ENCODE peak calls at places on chromosomes 3 and 15, in four cellular contexts. One of them, this sample, is unnamed.

GRCh38 chr15:66899555-66900350 is 165.6 kb upstream of the SMAD3 start:
- DNase-seq in GM12878: no peak
- DNase-seq in HepG2: no peak
- DNase-seq in K562: no peak
- DNase-seq in this sample: no peak

GRCh38 chr3:195236076-195236798 is 34.7 kb downstream of the XXYLT1 start:
- DNase-seq in HepG2: no peak
- DNase-seq in K562: no peak
- DNase-seq in GM12878: no peak
- DNase-seq in this sample: no peak

GRCh38 chr3:20843037-20843436 is 657.0 kb upstream of the SGO1 start:
- DNase-seq in GM12878: no peak
- DNase-seq in HepG2: no peak
- DNase-seq in K562: no peak
- DNase-seq in this sample: no peak

GRCh38 chr15:86538141-86538540 is 458.5 kb downstream of the AGBL1 start:
- DNase-seq in HepG2: no peak
- DNase-seq in K562: no peak
- DNase-seq in GM12878: no peak
- DNase-seq in this sample: no peak

GRCh38 chr3:54065140-54065539 is 57.2 kb upstream of the CACNA2D3 start:
- DNase-seq in GM12878: no peak
- DNase-seq in K562: no peak
- DNase-seq in HepG2: no peak
- DNase-seq in this sample: no peak

GRCh38 chr3:60289356-60289935 is 961.8 kb downstream of the FHIT start:
- DNase-seq in HepG2: no peak
- DNase-seq in GM12878: no peak
- DNase-seq in K562: no peak
- DNase-seq in this sample: no peak

GRCh38 chr15:37087050-37087691 is 13.2 kb downstream of the MEIS2 start:
- DNase-seq in GM12878: no peak
- DNase-seq in HepG2: no peak
- DNase-seq in K562: no peak
- DNase-seq in this sample: no peak

GRCh38 chr3:184171562-184171961 is 3.1 kb upstream of the AP2M1 start:
- DNase-seq in GM12878: no peak
- DNase-seq in K562: peak; percentile 83
- DNase-seq in HepG2: no peak
- DNase-seq in this sample: no peak

GRCh38 chr3:38151667-38152265 is 13.3 kb downstream of the MYD88 start:
- DNase-seq in HepG2: no peak
- DNase-seq in K562: no peak
- DNase-seq in GM12878: no peak
- DNase-seq in this sample: no peak

GRCh38 chr3:142964150-142964498 is 650 bp upstream of the PAQR9 start:
- DNase-seq in GM12878: no peak
- DNase-seq in K562: no peak
- DNase-seq in HepG2: no peak
- DNase-seq in this sample: no peak

GRCh38 chr15:82158811-82159210 is 103.7 kb downstream of the EFL1 start:
- DNase-seq in K562: no peak
- DNase-seq in HepG2: no peak
- DNase-seq in GM12878: no peak
- DNase-seq in this sample: no peak

GRCh38 chr3:49530231-49530630 is 24.0 kb upstream of the BSN start:
- DNase-seq in GM12878: no peak
- DNase-seq in HepG2: no peak
- DNase-seq in K562: no peak
- DNase-seq in this sample: no peak

GRCh38 chr3:4503050-4503449 is 9.9 kb downstream of the ITPR1 start:
- DNase-seq in GM12878: no peak
- DNase-seq in K562: no peak
- DNase-seq in HepG2: no peak
- DNase-seq in this sample: no peak

GRCh38 chr3:176737480-176738147 is 459.7 kb downstream of the TBL1XR1 start:
- DNase-seq in HepG2: no peak
- DNase-seq in GM12878: no peak
- DNase-seq in K562: no peak
- DNase-seq in this sample: no peak

GRCh38 chr3:72347819-72348319 is 500.4 kb downstream of the SHQ1 start:
- DNase-seq in K562: no peak
- DNase-seq in GM12878: peak; percentile 50
- DNase-seq in HepG2: no peak
- DNase-seq in this sample: peak; percentile 66

GRCh38 chr3:44870375-44871061 is 3.9 kb upstream of the TGM4 start:
- DNase-seq in K562: no peak
- DNase-seq in GM12878: no peak
- DNase-seq in HepG2: peak; percentile 44
- DNase-seq in this sample: no peak

GRCh38 chr3:69890094-69890493 is 109.4 kb upstream of the SAMMSON start:
- DNase-seq in HepG2: no peak
- DNase-seq in GM12878: no peak
- DNase-seq in K562: no peak
- DNase-seq in this sample: no peak

GRCh38 chr15:31344824-31345605 is 18.4 kb downstream of the KLF13 start:
- DNase-seq in HepG2: no peak
- DNase-seq in GM12878: no peak
- DNase-seq in K562: no peak
- DNase-seq in this sample: no peak

GRCh38 chr3:71599416-71599815 is 15.9 kb upstream of the FOXP1 start:
- DNase-seq in HepG2: no peak
- DNase-seq in K562: no peak
- DNase-seq in GM12878: no peak
- DNase-seq in this sample: no peak

GRCh38 chr15:75067123-75067854 is 43.9 kb downstream of the PPCDC start:
- DNase-seq in HepG2: no peak
- DNase-seq in GM12878: no peak
- DNase-seq in K562: peak; percentile 80
- DNase-seq in this sample: no peak

GRCh38 chr3:78647735-78648134 is 1120.1 kb downstream of the ROBO1 start:
- DNase-seq in K562: no peak
- DNase-seq in HepG2: no peak
- DNase-seq in GM12878: no peak
- DNase-seq in this sample: no peak

GRCh38 chr15:41727143-41727542 is 47.1 kb upstream of the MAPKBP1 start:
- DNase-seq in K562: no peak
- DNase-seq in GM12878: no peak
- DNase-seq in HepG2: no peak
- DNase-seq in this sample: no peak

GRCh38 chr3:12186046-12186445 is 27.3 kb upstream of the TIMP4 start:
- DNase-seq in K562: no peak
- DNase-seq in GM12878: no peak
- DNase-seq in HepG2: no peak
- DNase-seq in this sample: no peak

GRCh38 chr3:147680820-147681488 is 271.8 kb downstream of the ZIC1 start:
- DNase-seq in GM12878: no peak
- DNase-seq in K562: no peak
- DNase-seq in HepG2: no peak
- DNase-seq in this sample: no peak

GRCh38 chr3:15933439-15934144 is 135.8 kb upstream of the ANKRD28 start:
- DNase-seq in HepG2: no peak
- DNase-seq in K562: no peak
- DNase-seq in GM12878: no peak
- DNase-seq in this sample: no peak

GRCh38 chr15:88220443-88221186 is 35.9 kb downstream of the NTRK3 start:
- DNase-seq in HepG2: no peak
- DNase-seq in GM12878: no peak
- DNase-seq in K562: no peak
- DNase-seq in this sample: no peak

GRCh38 chr3:47961036-47961435 is 55.2 kb downstream of the MAP4 start:
- DNase-seq in HepG2: no peak
- DNase-seq in GM12878: no peak
- DNase-seq in K562: no peak
- DNase-seq in this sample: no peak

GRCh38 chr3:10566451-10566850 is 61.1 kb upstream of the ATP2B2 start:
- DNase-seq in K562: no peak
- DNase-seq in GM12878: no peak
- DNase-seq in HepG2: no peak
- DNase-seq in this sample: no peak

GRCh38 chr3:148873928-148874326 is 8.8 kb downstream of the CPA3 start:
- DNase-seq in HepG2: no peak
- DNase-seq in K562: no peak
- DNase-seq in GM12878: no peak
- DNase-seq in this sample: no peak

GRCh38 chr3:125212509-125213372 is at the start of gene SLC12A8:
- DNase-seq in GM12878: no peak
- DNase-seq in HepG2: no peak
- DNase-seq in K562: no peak
- DNase-seq in this sample: peak; percentile 49

GRCh38 chr3:188901671-188902331 is 270.0 kb upstream of the TPRG1 start:
- DNase-seq in HepG2: no peak
- DNase-seq in GM12878: no peak
- DNase-seq in K562: no peak
- DNase-seq in this sample: no peak

GRCh38 chr3:6644070-6644929 is 216.6 kb upstream of the GRM7 start:
- DNase-seq in GM12878: peak; percentile 25
- DNase-seq in K562: peak; percentile 21
- DNase-seq in HepG2: no peak
- DNase-seq in this sample: no peak

GRCh38 chr15:48696627-48697312 is 51.3 kb upstream of the FBN1 start:
- DNase-seq in GM12878: no peak
- DNase-seq in HepG2: no peak
- DNase-seq in K562: peak; percentile 45
- DNase-seq in this sample: no peak

GRCh38 chr15:78077053-78077859 is at the start of gene TBC1D2B:
- DNase-seq in HepG2: no peak
- DNase-seq in K562: peak; percentile 75
- DNase-seq in GM12878: no peak
- DNase-seq in this sample: peak; percentile 76

GRCh38 chr15:78075490-78076230 is 1.9 kb downstream of the TBC1D2B start:
- DNase-seq in GM12878: no peak
- DNase-seq in HepG2: peak; percentile 68
- DNase-seq in K562: no peak
- DNase-seq in this sample: peak; percentile 33

GRCh38 chr15:78077860-78078187 is 313 bp upstream of the TBC1D2B start:
- DNase-seq in HepG2: no peak
- DNase-seq in K562: no peak
- DNase-seq in GM12878: no peak
- DNase-seq in this sample: no peak

GRCh38 chr15:78079296-78080087 is 2.0 kb upstream of the TBC1D2B start:
- DNase-seq in GM12878: no peak
- DNase-seq in K562: no peak
- DNase-seq in HepG2: no peak
- DNase-seq in this sample: no peak

DNA sequence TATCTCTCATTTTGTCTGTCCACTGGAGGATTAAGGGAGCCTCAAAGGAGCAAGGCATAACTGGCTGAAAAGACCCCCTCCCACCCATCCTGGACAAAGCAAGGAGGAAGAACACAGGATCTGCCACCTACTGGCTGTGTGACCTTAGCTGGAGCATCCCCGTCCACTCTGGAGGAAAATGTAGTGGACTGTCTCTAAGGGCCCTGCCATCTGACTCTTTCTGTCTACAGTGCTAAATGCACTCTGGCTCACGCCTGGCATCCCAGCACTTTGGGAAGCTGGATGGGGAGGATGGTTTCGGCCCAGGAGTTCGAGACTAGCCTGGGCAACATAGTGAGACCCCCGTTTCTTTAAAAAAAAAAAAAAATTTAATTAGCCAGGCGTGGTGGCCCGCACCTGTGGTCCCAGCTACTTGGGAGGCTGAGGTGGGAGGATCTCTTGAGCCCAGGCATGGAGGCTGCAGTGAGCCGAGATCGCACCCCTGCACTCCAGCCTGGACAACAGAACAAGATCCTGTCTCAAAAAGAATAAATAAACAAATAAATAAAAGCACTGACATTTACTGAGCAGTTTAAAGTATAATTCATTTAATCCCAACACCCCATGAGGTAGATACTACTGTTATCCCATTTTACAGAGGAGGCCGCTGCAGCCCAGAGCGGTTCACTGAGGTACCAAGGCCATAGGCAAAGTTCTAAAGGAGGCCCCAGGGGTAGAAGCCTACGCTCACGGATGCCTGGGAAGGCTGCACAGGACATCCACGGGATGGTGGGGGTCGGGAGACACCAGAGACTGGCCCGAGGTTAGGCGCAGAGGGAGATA is 1.1 kb downstream of the TBC1D2B start:
- DNase-seq in HepG2: no peak
- DNase-seq in GM12878: no peak
- DNase-seq in K562: no peak
- DNase-seq in this sample: no peak
- TF ChIP-seq CREM in HepG2: no peak
- TF ChIP-seq CREM in GM12878: no peak
- TF ChIP-seq CREM in K562: no peak
- TF ChIP-seq CREM in this sample: no peak

GRCh38 chr3:159273608-159274007 is 471.8 kb downstream of the MFSD1 start:
- DNase-seq in HepG2: peak; percentile 6
- DNase-seq in GM12878: no peak
- DNase-seq in K562: peak; percentile 12
- DNase-seq in this sample: peak; percentile 71
- TF ChIP-seq ESRRA in HepG2: no peak
- TF ChIP-seq ESRRA in GM12878: no peak
- TF ChIP-seq ESRRA in K562: no peak
- TF ChIP-seq ESRRA in this sample: no peak

GRCh38 chr15:89378699-89379422 is 44.2 kb upstream of the POLG start:
- DNase-seq in GM12878: no peak
- DNase-seq in HepG2: no peak
- DNase-seq in K562: no peak
- DNase-seq in this sample: no peak
- TF ChIP-seq CREM in GM12878: no peak
- TF ChIP-seq CREM in HepG2: no peak
- TF ChIP-seq CREM in K562: no peak
- TF ChIP-seq CREM in this sample: no peak

DNA sequence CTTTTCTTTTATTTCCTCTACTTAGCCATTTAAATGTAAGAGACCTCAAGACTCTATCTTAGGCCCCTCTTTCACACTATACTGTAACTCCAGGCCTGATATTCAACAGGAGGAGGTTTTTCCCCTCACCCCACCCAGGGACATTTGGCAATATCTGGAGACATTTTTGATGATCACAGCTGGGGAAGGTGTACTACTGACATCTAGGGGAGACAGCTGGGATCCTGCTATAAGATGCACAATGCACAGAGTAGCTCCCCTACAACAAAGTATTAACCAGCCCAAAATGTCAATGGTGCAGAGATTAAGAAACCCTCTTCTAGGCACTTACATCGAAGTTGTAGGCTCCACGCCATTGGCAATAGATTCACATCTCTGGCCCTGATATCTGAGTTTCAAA is 517.5 kb upstream of the UBE2E2 start:
- DNase-seq in HepG2: peak; percentile 4
- DNase-seq in K562: no peak
- DNase-seq in GM12878: no peak
- DNase-seq in this sample: no peak
- TF ChIP-seq ESRRA in HepG2: no peak
- TF ChIP-seq ESRRA in K562: no peak
- TF ChIP-seq ESRRA in GM12878: no peak
- TF ChIP-seq ESRRA in this sample: no peak

GRCh38 chr3:130906374-130906995 is 12.6 kb downstream of the ATP2C1 start:
- DNase-seq in HepG2: no peak
- DNase-seq in K562: no peak
- DNase-seq in GM12878: no peak
- DNase-seq in this sample: no peak
- TF ChIP-seq CREM in HepG2: no peak
- TF ChIP-seq CREM in K562: no peak
- TF ChIP-seq CREM in GM12878: no peak
- TF ChIP-seq CREM in this sample: no peak

GRCh38 chr3:127787071-127787490 is 35.2 kb downstream of the MGLL start:
- DNase-seq in GM12878: no peak
- DNase-seq in K562: no peak
- DNase-seq in HepG2: no peak
- DNase-seq in this sample: no peak
- TF ChIP-seq ESRRA in GM12878: no peak
- TF ChIP-seq ESRRA in K562: no peak
- TF ChIP-seq ESRRA in HepG2: no peak
- TF ChIP-seq ESRRA in this sample: no peak

GRCh38 chr3:172138031-172138538 is 98.7 kb downstream of the FNDC3B start:
- DNase-seq in HepG2: no peak
- DNase-seq in K562: no peak
- DNase-seq in GM12878: no peak
- DNase-seq in this sample: no peak
- TF ChIP-seq CREM in HepG2: no peak
- TF ChIP-seq CREM in K562: no peak
- TF ChIP-seq CREM in GM12878: no peak
- TF ChIP-seq CREM in this sample: no peak

This sample was measured in WTC11.